ENCODE peak calls at places on chromosomes 4 and X, in seven cellular contexts. Y is aorta, E is NCI-H1105 treated with DMSO at 0.1 percent for 48 hours, U is H7, M is occipital lobe, W is hypothalamus, H is astrocyte of the spinal cord. V is an unnamed sample.

GRCh38 chr4:33107813-33108212 is 2387.6 kb downstream of the PCDH7 start:
- DNase-seq in E (no peak), W (no peak), M (no peak), U (no peak), H (no peak), Y (no peak), V (no peak)

GRCh38 chr4:14783011-14783877 is 219.0 kb upstream of the CPEB2 start:
- DNase-seq in E (no peak), U (no peak), Y (no peak), H (peak), M (no peak), W (no peak), V (no peak)

GRCh38 chr4:159723341-159724048 is 620.6 kb downstream of the RAPGEF2 start:
- DNase-seq in Y (no peak), E (peak), W (no peak), M (no peak), H (no peak), U (no peak), V (no peak)

GRCh38 chrX:155056877-155057792 is 13.8 kb downstream of the CMC4 start:
- DNase-seq in W (peak), H (peak), E (peak), M (no peak), U (peak), Y (peak), V (peak)

GRCh38 chr4:187357861-187358260 is 634.2 kb upstream of the FAT1 start:
- DNase-seq in Y (no peak), W (no peak), U (no peak), M (no peak), H (no peak), E (peak), V (no peak)

GRCh38 chr4:65791111-65791806 is 121.0 kb upstream of the EPHA5 start:
- DNase-seq in E (no peak), W (no peak), Y (no peak), U (no peak), M (no peak), H (peak), V (no peak)

GRCh38 chr4:140799686-140800225 is 43.6 kb upstream of the TBC1D9 start:
- DNase-seq in E (no peak), Y (no peak), M (no peak), W (no peak), U (no peak), H (no peak), V (no peak)

GRCh38 chrX:123464709-123465108 is 268.1 kb downstream of the THOC2 start:
- DNase-seq in Y (no peak), E (no peak), M (no peak), W (no peak), U (no peak), H (no peak), V (no peak)

GRCh38 chr4:15753786-15754185 is 24.3 kb upstream of the CD38 start:
- DNase-seq in M (no peak), W (no peak), Y (no peak), U (no peak), E (no peak), H (no peak), V (no peak)

GRCh38 chrX:3609800-3610199 is 103.6 kb downstream of the PRKX start:
- DNase-seq in U (no peak), E (no peak), W (no peak), M (no peak), Y (no peak), H (peak), V (no peak)

GRCh38 chr4:181592221-181592745 is 650.9 kb upstream of the TENM3 start:
- DNase-seq in W (no peak), M (no peak), Y (no peak), H (no peak), E (no peak), U (no peak), V (no peak)

GRCh38 chr4:8201341-8201781 is 2.3 kb downstream of the SH3TC1 start:
- DNase-seq in M (no peak), Y (no peak), E (no peak), W (no peak), H (no peak), U (peak), V (no peak)

GRCh38 chr4:184680698-184681097 is 31.2 kb downstream of the PRIMPOL start:
- DNase-seq in U (no peak), W (no peak), E (no peak), Y (no peak), H (no peak), M (no peak), V (no peak)

GRCh38 chr4:155026715-155027114 is 181.7 kb upstream of the NPY2R start:
- DNase-seq in E (no peak), Y (no peak), U (no peak), M (no peak), W (no peak), H (no peak), V (no peak)

GRCh38 chr4:140857111-140857510 is 100.9 kb upstream of the TBC1D9 start:
- DNase-seq in U (no peak), Y (no peak), W (no peak), H (no peak), E (no peak), M (no peak), V (no peak)

GRCh38 chrX:40278340-40279090 is 180.8 kb upstream of the BCOR start:
- DNase-seq in Y (no peak), H (peak), W (no peak), E (no peak), U (no peak), M (no peak), V (no peak)

GRCh38 chr4:120731561-120731960 is 191.0 kb downstream of the PRDM5 start:
- DNase-seq in Y (no peak), W (no peak), H (no peak), M (no peak), E (no peak), U (no peak), V (no peak)

GRCh38 chr4:80336582-80336981 is 1.1 kb downstream of the CFAP299 start:
- DNase-seq in W (no peak), E (peak), U (peak), M (no peak), Y (peak), H (peak), V (no peak)

GRCh38 chr4:88743696-88744095 is 46.1 kb upstream of the NAP1L5 start:
- DNase-seq in E (no peak), W (no peak), M (no peak), U (no peak), H (peak), Y (no peak), V (no peak)

GRCh38 chrX:151015684-151016083 is 32.5 kb downstream of the HMGB3 start:
- DNase-seq in Y (no peak), H (no peak), M (no peak), W (no peak), E (no peak), U (no peak), V (no peak)

GRCh38 chr4:5888222-5888701 is 4.6 kb downstream of the CRMP1 start:
- DNase-seq in U (peak), E (peak), H (no peak), M (no peak), W (no peak), Y (no peak), V (no peak)

GRCh38 chr4:149120331-149121014 is 678.3 kb upstream of the NR3C2 start:
- DNase-seq in Y (no peak), W (no peak), H (peak), U (no peak), M (no peak), E (no peak), V (no peak)

GRCh38 chrX:729583-730409 is 99.2 kb downstream of the SHOX start:
- DNase-seq in M (no peak), E (no peak), H (no peak), Y (no peak), W (no peak), U (no peak), V (no peak)

GRCh38 chrX:56564182-56564885 is 907 bp downstream of the UBQLN2 start:
- DNase-seq in E (peak), M (peak), U (peak), W (peak), Y (no peak), H (peak), V (peak)

GRCh38 chr4:94253036-94253435 is 45.4 kb downstream of the SMARCAD1 start:
- DNase-seq in E (no peak), Y (no peak), W (no peak), U (no peak), M (no peak), H (peak), V (no peak)

GRCh38 chrX:41308884-41309655 is 24.9 kb upstream of the DDX3X start:
- DNase-seq in M (no peak), W (no peak), U (no peak), Y (no peak), H (no peak), E (no peak), V (no peak)

GRCh38 chr4:171024720-171025303 is 788.4 kb upstream of the GALNTL6 start:
- DNase-seq in W (no peak), U (no peak), Y (no peak), H (no peak), M (no peak), E (no peak), V (no peak)

GRCh38 chrX:9373789-9374188 is 91.1 kb upstream of the TBL1X start:
- DNase-seq in U (no peak), E (no peak), W (no peak), M (no peak), Y (no peak), H (no peak), V (no peak)

GRCh38 chr4:14168919-14169318 is 541.4 kb upstream of the BOD1L1 start:
- DNase-seq in Y (no peak), E (peak), W (no peak), U (no peak), M (no peak), H (peak), V (no peak)

GRCh38 chr4:145819246-145820181 is 119.1 kb downstream of the ZNF827 start:
- DNase-seq in U (no peak), W (no peak), M (peak), E (no peak), H (no peak), Y (no peak), V (no peak)

GRCh38 chr4:122603156-122603574 is 17.7 kb downstream of the IL21 start:
- DNase-seq in E (no peak), W (no peak), Y (no peak), U (no peak), H (no peak), M (no peak), V (no peak)

GRCh38 chr4:1839306-1839705 is 16.6 kb downstream of the LETM1 start:
- DNase-seq in W (no peak), Y (no peak), M (no peak), E (no peak), H (no peak), U (no peak), V (no peak)

GRCh38 chr4:7350396-7350795 is 84.3 kb downstream of the PSAPL1 start:
- DNase-seq in Y (no peak), H (no peak), E (no peak), M (no peak), U (no peak), W (no peak), V (no peak)